ENCODE peak calls at places on chromosomes 4 and X, in five cellular contexts. U, Q, D, J and B are unnamed samples.

GRCh38 chr4:108113229-108113628 is 55.5 kb downstream of the LEF1 start:
- DNase-seq in U (no peak), Q (no peak), D (peak), J (peak), B (no peak)

GRCh38 chrX:115400960-115401359 is 111.4 kb downstream of the LUZP4 start:
- DNase-seq in U (no peak), Q (no peak), D (no peak), J (no peak), B (no peak)

GRCh38 chr4:7999279-7999678 is 59.6 kb upstream of the AFAP1 start:
- DNase-seq in U (no peak), Q (no peak), D (no peak), J (no peak), B (no peak)

GRCh38 chrX:80022363-80023031 is 7.9 kb downstream of the TBX22 start:
- DNase-seq in U (no peak), Q (no peak), D (no peak), J (no peak), B (no peak)

GRCh38 chr4:163941221-163941865 is 446.9 kb downstream of the TMA16 start:
- DNase-seq in U (no peak), Q (no peak), D (no peak), J (no peak), B (no peak)

GRCh38 chr4:3717241-3717640 is 48.9 kb upstream of the ADRA2C start:
- DNase-seq in U (no peak), Q (peak), D (no peak), J (no peak), B (no peak)

GRCh38 chr4:142516686-142517145 is 329.4 kb downstream of the INPP4B start:
- DNase-seq in U (no peak), Q (no peak), D (no peak), J (no peak), B (no peak)

GRCh38 chrX:44585866-44586265 is 43.2 kb upstream of the FUNDC1 start:
- DNase-seq in U (no peak), Q (no peak), D (no peak), J (no peak), B (no peak)

GRCh38 chr4:38223801-38224236 is 263.6 kb downstream of the PTTG2 start:
- DNase-seq in U (no peak), Q (no peak), D (no peak), J (no peak), B (no peak)

GRCh38 chr4:149008415-149009025 is 566.3 kb upstream of the NR3C2 start:
- DNase-seq in U (no peak), Q (no peak), D (no peak), J (no peak), B (no peak)

GRCh38 chr4:19026281-19026680 is 1004.7 kb upstream of the LCORL start:
- DNase-seq in U (no peak), Q (no peak), D (no peak), J (no peak), B (no peak)

GRCh38 chr4:166499820-166500219 is 626.8 kb downstream of the TLL1 start:
- DNase-seq in U (no peak), Q (no peak), D (no peak), J (no peak), B (no peak)

GRCh38 chr4:7462509-7462971 is 27.8 kb upstream of the PSAPL1 start:
- DNase-seq in U (no peak), Q (peak), D (no peak), J (no peak), B (peak)

GRCh38 chr4:181933471-181933870 is 309.7 kb upstream of the TENM3 start:
- DNase-seq in U (no peak), Q (no peak), D (no peak), J (no peak), B (no peak)

GRCh38 chr4:55159851-55160250 is 34.5 kb upstream of the KDR start:
- DNase-seq in U (no peak), Q (no peak), D (no peak), J (no peak), B (no peak)

GRCh38 chr4:148239406-148239805 is 202.8 kb downstream of the NR3C2 start:
- DNase-seq in U (no peak), Q (no peak), D (no peak), J (no peak), B (no peak)

GRCh38 chr4:68129793-68130192 is at the start of gene TMPRSS11F:
- DNase-seq in U (no peak), Q (no peak), D (no peak), J (no peak), B (no peak)

GRCh38 chr4:985123-985830 is 1.6 kb upstream of the IDUA start:
- DNase-seq in U (peak), Q (peak), D (peak), J (peak), B (no peak)

GRCh38 chr4:95545526-95545925 is 3.2 kb downstream of the UNC5C start:
- DNase-seq in U (no peak), Q (no peak), D (no peak), J (no peak), B (no peak)

GRCh38 chr4:24980064-24980690 is 50.6 kb downstream of the LGI2 start:
- DNase-seq in U (peak), Q (no peak), D (peak), J (peak), B (peak)

GRCh38 chr4:137950286-137950685 is 291.9 kb downstream of the SLC7A11 start:
- DNase-seq in U (no peak), Q (no peak), D (no peak), J (no peak), B (no peak)

GRCh38 chr4:152634110-152634760 is 45.6 kb downstream of the TMEM154 start:
- DNase-seq in U (no peak), Q (no peak), D (no peak), J (no peak), B (no peak)

GRCh38 chr4:5054532-5054931 is 3.3 kb downstream of the STK32B start:
- DNase-seq in U (no peak), Q (no peak), D (no peak), J (no peak), B (no peak)

GRCh38 chr4:99808260-99808857 is 8.3 kb upstream of the DAPP1 start:
- DNase-seq in U (peak), Q (peak), D (peak), J (peak), B (no peak)

GRCh38 chrX:39452404-39452803 is 645.4 kb downstream of the BCOR start:
- DNase-seq in U (no peak), Q (no peak), D (no peak), J (no peak), B (no peak)

GRCh38 chrX:8237718-8238117 is 66.7 kb upstream of the VCX2 start:
- DNase-seq in U (no peak), Q (no peak), D (no peak), J (no peak), B (no peak)

GRCh38 chr4:10095296-10095991 is 21.2 kb downstream of the WDR1 start:
- DNase-seq in U (no peak), Q (no peak), D (no peak), J (no peak), B (no peak)

GRCh38 chr4:16102356-16102755 is 18.5 kb upstream of the PROM1 start:
- DNase-seq in U (no peak), Q (no peak), D (no peak), J (no peak), B (no peak)

GRCh38 chr4:15755321-15755750 is 22.8 kb upstream of the CD38 start:
- DNase-seq in U (peak), Q (no peak), D (no peak), J (peak), B (no peak)

GRCh38 chr4:41977709-41978108 is 3.8 kb upstream of the DCAF4L1 start:
- DNase-seq in U (no peak), Q (no peak), D (no peak), J (no peak), B (no peak)

GRCh38 chr4:27046851-27047250 is 186.2 kb downstream of the STIM2 start:
- DNase-seq in U (no peak), Q (no peak), D (no peak), J (no peak), B (no peak)

GRCh38 chrX:137848291-137848905 is 282.5 kb downstream of the ZIC3 start:
- DNase-seq in U (no peak), Q (no peak), D (no peak), J (no peak), B (no peak)

GRCh38 chr4:157521916-157522315 is 301.4 kb downstream of the GRIA2 start:
- DNase-seq in U (no peak), Q (no peak), D (no peak), J (no peak), B (no peak)

GRCh38 chr4:15366660-15367059 is 61.2 kb upstream of the C1QTNF7 start:
- DNase-seq in U (no peak), Q (no peak), D (no peak), J (no peak), B (no peak)

GRCh38 chrX:101079736-101080135 is 1.1 kb downstream of the TMEM35A start:
- DNase-seq in U (no peak), Q (no peak), D (no peak), J (no peak), B (no peak)

GRCh38 chr4:142353149-142353738 is 492.9 kb downstream of the INPP4B start:
- DNase-seq in U (no peak), Q (no peak), D (no peak), J (no peak), B (no peak)

GRCh38 chr4:127139788-127140286 is 492.9 kb upstream of the INTU start:
- DNase-seq in U (no peak), Q (no peak), D (no peak), J (no peak), B (no peak)